ENCODE peak calls at places on chromosome X, in four cellular contexts. A, E, W and Q are unnamed samples.

GRCh38 chrX:2714551-2714950 is 23.5 kb downstream of the CD99 start:
- DNase-seq in A (no peak), E (no peak), W (no peak), Q (no peak)

GRCh38 chrX:68732906-68733493 is 85.5 kb downstream of the STARD8 start:
- DNase-seq in A (peak; percentile 70), E (peak; percentile 61), W (peak; percentile 80), Q (peak; percentile 88)

GRCh38 chrX:74550295-74550802 is 64.1 kb downstream of the RLIM start:
- DNase-seq in A (peak; percentile 62), E (peak; percentile 88), W (peak; percentile 90), Q (peak; percentile 50)

GRCh38 chrX:152632445-152633097 is 5.1 kb upstream of the GABRQ start:
- DNase-seq in A (peak; percentile 46), E (peak; percentile 47), W (no peak), Q (peak; percentile 34)

GRCh38 chrX:47704736-47705135 is 45.8 kb upstream of the UXT start:
- DNase-seq in A (no peak), E (no peak), W (no peak), Q (no peak)

GRCh38 chrX:9943420-9943819 is 23.7 kb upstream of the CLDN34 start:
- DNase-seq in A (no peak), E (no peak), W (no peak), Q (no peak)

GRCh38 chrX:70219938-70220764 is 14.3 kb upstream of the AWAT1 start:
- DNase-seq in A (peak; percentile 16), E (peak; percentile 25), W (peak; percentile 57), Q (peak; percentile 71)

GRCh38 chrX:134241960-134242619 is 5.1 kb downstream of the CCDC160 start:
- DNase-seq in A (no peak), E (no peak), W (no peak), Q (no peak)

GRCh38 chrX:132833373-132833772 is 125.1 kb downstream of the HS6ST2 start:
- DNase-seq in A (no peak), E (no peak), W (no peak), Q (no peak)

GRCh38 chrX:102067966-102068723 is 57.3 kb upstream of the TCEAL2 start:
- DNase-seq in A (no peak), E (no peak), W (no peak), Q (no peak)

GRCh38 chrX:152177052-152177451 is 38.7 kb upstream of the MAGEA10 start:
- DNase-seq in A (peak; percentile 55), E (no peak), W (no peak), Q (no peak)

GRCh38 chrX:31580726-31581125 is 508.9 kb upstream of the FTHL17 start:
- DNase-seq in A (no peak), E (no peak), W (no peak), Q (no peak)

GRCh38 chrX:22220941-22221340 is 51.8 kb upstream of the CBLL2 start:
- DNase-seq in A (no peak), E (no peak), W (no peak), Q (no peak)

GRCh38 chrX:56564921-56565861 is 1.8 kb downstream of the UBQLN2 start:
- DNase-seq in A (no peak), E (no peak), W (no peak), Q (peak; percentile 63)

GRCh38 chrX:47097018-47097417 is 18.8 kb downstream of the RGN start:
- DNase-seq in A (no peak), E (no peak), W (no peak), Q (no peak)

GRCh38 chrX:131821945-131822622 is 201.0 kb upstream of the STK26 start:
- DNase-seq in A (no peak), E (peak; percentile 84), W (peak; percentile 76), Q (no peak)

GRCh38 chrX:78129714-78130113 is 9.7 kb downstream of the TAF9B start:
- DNase-seq in A (no peak), E (no peak), W (no peak), Q (no peak)
- TF ChIP-seq POLR2A in A (peak; percentile 23), E (no peak), W (no peak), Q (no peak)

GRCh38 chrX:11543249-11543648 is 122.5 kb downstream of the ARHGAP6 start:
- DNase-seq in A (no peak), E (no peak), W (no peak), Q (no peak)
- H3K4me3 ChIP-seq in A (no peak overlapping the region), E (no peak overlapping the region), W (no peak overlapping the region), Q (no peak overlapping the region)

GRCh38 chrX:49164589-49165360 is 2.2 kb downstream of the MAGIX start:
- DNase-seq in A (no peak), E (no peak), W (no peak), Q (no peak)

GRCh38 chrX:49163555-49164419 is 1.2 kb downstream of the MAGIX start:
- DNase-seq in A (peak; percentile 68), E (peak; percentile 88), W (peak; percentile 91), Q (peak; percentile 97)

GRCh38 chrX:49167740-49168108 is 4.0 kb upstream of the PLP2 start:
- DNase-seq in A (no peak), E (no peak), W (no peak), Q (no peak)

GRCh38 chrX:49166914-49167739 is 4.6 kb downstream of the MAGIX start:
- DNase-seq in A (peak; percentile 51), E (peak; percentile 74), W (peak; percentile 77), Q (peak; percentile 94)

DNA sequence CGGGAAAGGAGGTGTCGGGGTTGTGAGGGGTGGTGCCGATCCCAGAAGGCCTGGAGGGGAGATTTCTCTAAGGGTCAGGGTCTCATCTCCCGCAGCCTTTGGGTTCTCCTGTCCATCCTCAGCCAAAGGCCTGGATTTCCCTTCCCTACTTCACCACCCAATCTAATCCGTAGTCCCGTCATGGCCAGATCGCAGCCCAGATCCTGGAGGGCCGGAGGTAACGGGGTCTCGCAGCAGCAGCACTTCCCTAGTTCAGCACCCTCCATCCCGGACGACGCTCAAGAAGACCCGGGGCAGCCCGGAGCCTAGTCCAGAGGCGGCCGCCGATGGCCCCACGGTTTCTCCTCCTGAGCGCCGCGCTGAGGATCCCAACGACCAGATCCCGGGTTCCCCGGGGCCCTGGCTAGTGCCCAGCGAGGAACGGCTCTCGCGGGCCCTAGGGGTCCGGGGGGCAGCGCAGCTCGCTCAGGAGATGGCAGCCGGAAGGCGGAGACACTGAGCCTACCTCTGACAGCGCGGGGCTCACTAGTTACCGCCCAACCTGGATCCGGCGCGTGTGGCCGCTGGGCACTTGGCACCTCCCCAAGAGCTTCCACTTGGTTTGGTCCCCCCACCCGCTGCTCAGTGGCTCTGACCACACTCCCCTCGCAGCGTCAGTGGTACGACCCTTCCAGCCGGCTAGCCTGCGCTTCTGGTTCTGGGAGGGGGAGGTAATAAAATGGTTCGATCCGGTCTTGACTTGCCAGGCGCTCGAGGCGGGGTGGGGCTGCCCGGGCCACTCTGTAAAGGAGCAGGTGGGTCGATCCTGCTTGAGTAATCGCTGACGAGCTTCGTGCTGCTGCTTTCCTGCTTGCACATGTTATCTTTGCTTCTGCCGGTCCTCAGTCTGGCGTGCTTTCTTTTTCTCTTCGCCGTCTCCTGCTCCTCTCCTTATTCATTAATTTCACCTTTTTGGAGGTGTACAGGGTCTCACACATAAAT is 3.6 kb downstream of the MAGIX start:
- DNase-seq in A (peak; percentile 49), E (peak; percentile 87), W (peak; percentile 85), Q (peak; percentile 71)
- TF ChIP-seq CTCF in A (no peak), E (peak; percentile 16), W (no peak), Q (no peak)

GRCh38 chrX:24150051-24150790 is 692 bp downstream of the ZFX start:
- DNase-seq in A (peak; percentile 86), E (peak; percentile 95), W (peak; percentile 95), Q (peak; percentile 76)
- TF ChIP-seq POLR2A in A (peak; percentile 39), E (peak; percentile 45), W (peak; percentile 58), Q (no peak)